ENCODE peak calls at places on chromosomes 6 and 20, in six cellular contexts. S is neuronal stem cell, F is H1, U is mesendoderm, G is IMR-90, M is trophoblast cell. I is an unnamed sample.

GRCh38 chr6:52390361-52390727 is 28.4 kb downstream of the PAQR8 start:
- DNase-seq in S (no peak), F (no peak), U (no peak), G (peak; percentile 73), M (no peak), I (peak; percentile 78)

GRCh38 chr6:10425973-10426780 is 11.3 kb upstream of the TFAP2A start:
- DNase-seq in S (no peak), F (no peak), U (peak; percentile 84), G (no peak), M (peak; percentile 79), I (peak; percentile 52)

GRCh38 chr20:19712737-19713260 is 45.3 kb upstream of the RIN2 start:
- DNase-seq in S (no peak), F (no peak), U (no peak), G (peak; percentile 8), M (no peak), I (no peak)

GRCh38 chr20:10621159-10621558 is 52.6 kb downstream of the JAG1 start:
- DNase-seq in S (no peak), F (no peak), U (no peak), G (no peak), M (no peak), I (no peak)

GRCh38 chr6:9039258-9039657 is 603.9 kb upstream of the SLC35B3 start:
- DNase-seq in S (no peak), F (no peak), U (peak; percentile 21), G (no peak), M (no peak), I (no peak)

GRCh38 chr6:126199482-126199881 is 140.4 kb upstream of the CENPW start:
- DNase-seq in S (no peak), F (no peak), U (no peak), G (no peak), M (no peak), I (no peak)

GRCh38 chr20:63228786-63229185 is 6.9 kb upstream of the BIRC7 start:
- DNase-seq in S (no peak), F (no peak), U (peak; percentile 55), G (no peak), M (no peak), I (no peak)

GRCh38 chr6:113496157-113496556 is 361.0 kb upstream of the MARCKS start:
- DNase-seq in S (no peak), F (no peak), U (no peak), G (no peak), M (no peak), I (peak; percentile 32)

GRCh38 chr6:133923938-133924593 is 29.0 kb upstream of the TBPL1 start:
- DNase-seq in S (peak; percentile 76), F (no peak), U (peak; percentile 90), G (peak; percentile 84), M (peak; percentile 67), I (peak; percentile 82)

GRCh38 chr6:153193176-153193885 is 62.2 kb upstream of the RGS17 start:
- DNase-seq in S (no peak), F (no peak), U (no peak), G (no peak), M (no peak), I (no peak)

GRCh38 chr20:38117635-38118034 is 47.4 kb downstream of the TGM2 start:
- DNase-seq in S (no peak), F (no peak), U (peak; percentile 83), G (peak; percentile 66), M (peak; percentile 89), I (no peak)

GRCh38 chr6:5481024-5481423 is 219.7 kb downstream of the FARS2 start:
- DNase-seq in S (no peak), F (no peak), U (peak; percentile 20), G (no peak), M (no peak), I (no peak)

GRCh38 chr6:42250509-42250908 is 32.8 kb upstream of the MRPS10 start:
- DNase-seq in S (peak; percentile 73), F (no peak), U (peak; percentile 44), G (no peak), M (no peak), I (no peak)

GRCh38 chr6:156980515-156980914 is 203.3 kb downstream of the ARID1B start:
- DNase-seq in S (no peak), F (no peak), U (peak; percentile 42), G (no peak), M (no peak), I (no peak)

GRCh38 chr20:43726811-43727338 is at the start of gene GTSF1L:
- DNase-seq in S (no peak), F (no peak), U (no peak), G (peak; percentile 89), M (no peak), I (no peak)

GRCh38 chr6:77397561-77397960 is 65.7 kb downstream of the HTR1B start:
- DNase-seq in S (no peak), F (no peak), U (no peak), G (peak; percentile 13), M (peak; percentile 7), I (no peak)

GRCh38 chr6:51398064-51398740 is 579.5 kb downstream of the TFAP2B start:
- DNase-seq in S (no peak), F (no peak), U (peak; percentile 3), G (no peak), M (no peak), I (no peak)

GRCh38 chr6:35461270-35461669 is 6.9 kb upstream of the RPL10A start:
- DNase-seq in S (no peak), F (no peak), U (no peak), G (no peak), M (peak; percentile 77), I (no peak)

GRCh38 chr6:134823635-134824034 is 126.3 kb downstream of the ALDH8A1 start:
- DNase-seq in S (no peak), F (no peak), U (no peak), G (no peak), M (no peak), I (no peak)

GRCh38 chr6:79544939-79545450 is 7.8 kb upstream of the LCA5 start:
- DNase-seq in S (peak; percentile 84), F (peak; percentile 83), U (peak; percentile 100), G (peak; percentile 99), M (peak; percentile 95), I (peak; percentile 100)

GRCh38 chr20:58003525-58003924 is 224.9 kb downstream of the ANKRD60 start:
- DNase-seq in S (no peak), F (no peak), U (peak; percentile 41), G (no peak), M (no peak), I (no peak)

GRCh38 chr20:38414769-38415450 is 20.2 kb downstream of the SNHG17 start:
- DNase-seq in S (no peak), F (no peak), U (no peak), G (no peak), M (no peak), I (no peak)

GRCh38 chr20:63530788-63531160 is 6.4 kb downstream of the PTK6 start:
- DNase-seq in S (no peak), F (no peak), U (no peak), G (no peak), M (no peak), I (no peak)

GRCh38 chr6:132401120-132401940 is at the start of gene MOXD1:
- DNase-seq in S (peak; percentile 51), F (no peak), U (peak; percentile 64), G (peak; percentile 37), M (peak; percentile 19), I (peak; percentile 58)

GRCh38 chr6:20364327-20364726 is 37.4 kb upstream of the E2F3 start:
- DNase-seq in S (no peak), F (no peak), U (no peak), G (no peak), M (peak; percentile 74), I (no peak)

GRCh38 chr6:8481727-8482126 is 46.4 kb upstream of the SLC35B3 start:
- DNase-seq in S (peak; percentile 11), F (no peak), U (peak; percentile 72), G (no peak), M (no peak), I (peak; percentile 3)

GRCh38 chr6:133553652-133554051 is 312.5 kb downstream of the EYA4 start:
- DNase-seq in S (peak; percentile 58), F (no peak), U (peak; percentile 67), G (peak; percentile 79), M (peak; percentile 33), I (peak; percentile 66)

DNA sequence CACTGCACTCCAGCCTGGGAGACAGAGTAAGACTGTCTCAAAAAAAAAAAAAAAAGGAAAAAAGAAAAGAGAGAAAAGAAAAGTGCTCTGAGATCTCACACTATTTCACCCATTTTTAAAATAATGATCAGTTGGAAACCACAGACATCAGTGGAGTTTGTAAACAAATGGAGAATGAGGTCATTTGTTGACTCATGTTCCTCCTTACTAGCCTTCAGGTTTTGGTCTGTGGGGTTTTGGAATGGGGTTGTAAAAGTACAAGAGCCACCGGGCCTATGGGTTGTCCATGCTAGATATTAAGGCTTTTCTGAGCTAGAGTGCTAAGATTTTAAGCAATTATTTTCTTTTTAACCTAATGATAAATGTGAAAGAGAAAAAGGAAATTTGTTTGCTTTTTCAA is 104.4 kb upstream of the PRL start:
- DNase-seq in S (no peak), F (no peak), U (no peak), G (no peak), M (no peak), I (peak; percentile 44)
- H3K4ac ChIP-seq in S (no peak overlapping the region), F (no peak overlapping the region), U (no peak overlapping the region), G (no peak overlapping the region), M (no peak overlapping the region), I (no peak overlapping the region)

DNA sequence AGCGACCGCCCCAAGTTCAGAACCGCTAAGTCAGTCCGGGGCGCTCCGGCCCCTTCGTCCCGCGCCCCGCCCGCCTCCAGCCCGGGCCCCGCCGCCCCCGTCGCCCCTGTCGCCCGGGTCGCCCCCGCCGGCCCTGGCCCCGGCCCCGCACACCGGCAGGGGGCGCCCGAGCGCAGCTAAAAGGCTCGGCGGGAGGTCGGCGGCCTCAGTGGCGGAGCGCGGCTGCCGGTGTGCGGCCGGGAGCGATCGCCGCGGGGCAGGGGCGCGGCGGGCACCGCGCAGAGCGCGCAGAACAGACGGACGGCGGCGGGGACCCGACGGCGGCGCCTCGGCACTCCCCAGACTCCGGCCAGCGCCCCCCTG is at the start of gene FNDC1:
- DNase-seq in S (peak; percentile 66), F (no peak), U (peak; percentile 51), G (no peak), M (no peak), I (peak; percentile 6)
- H3K4me3 ChIP-seq in S (peak within 1 kb of the TSS; percentile 78), F (peak within 1 kb of the TSS; percentile 41), U (peak within 1 kb of the TSS; percentile 11), G (peak within 1 kb of the TSS; percentile 34), M (peak within 1 kb of the TSS; percentile 72), I (peak within 1 kb of the TSS; percentile 84)

GRCh38 chr6:33429745-33430042 is 9.8 kb downstream of the SYNGAP1 start:
- DNase-seq in S (no peak), F (no peak), U (no peak), G (no peak), M (no peak), I (no peak)

GRCh38 chr6:33430334-33430733 is 10.5 kb downstream of the SYNGAP1 start:
- DNase-seq in S (no peak), F (no peak), U (no peak), G (no peak), M (no peak), I (peak; percentile 59)

GRCh38 chr6:33432546-33432945 is 12.7 kb downstream of the SYNGAP1 start:
- DNase-seq in S (no peak), F (no peak), U (no peak), G (no peak), M (no peak), I (no peak)

GRCh38 chr6:33431880-33432541 is 12.1 kb downstream of the SYNGAP1 start:
- DNase-seq in S (no peak), F (no peak), U (peak; percentile 39), G (no peak), M (no peak), I (no peak)

GRCh38 chr6:33430991-33431879 is 11.4 kb downstream of the SYNGAP1 start:
- DNase-seq in S (peak; percentile 83), F (no peak), U (peak; percentile 98), G (peak; percentile 65), M (no peak), I (peak; percentile 81)
- H3K4ac ChIP-seq in S (peak overlapping the region; percentile 67), F (peak overlapping the region; percentile 96), U (peak overlapping the region; percentile 87), G (peak overlapping the region; percentile 20), M (no peak overlapping the region), I (no peak overlapping the region)

GRCh38 chr20:49701916-49702315 is 11.8 kb downstream of the B4GALT5 start:
- DNase-seq in S (no peak), F (no peak), U (no peak), G (no peak), M (no peak), I (no peak)
- H3K4me3 ChIP-seq in S (no peak overlapping the region), F (no peak overlapping the region), U (no peak overlapping the region), G (no peak overlapping the region), M (no peak overlapping the region), I (no peak overlapping the region)

I was measured in mesenchymal stem cell.